ENCODE peak calls at places on chromosome 20, in seven cellular contexts. One of them, this sample, is unnamed.
A peak's percentile ranks its signal among the peaks of the same experiment; 100 is the strongest.

GRCh38 chr20:34680586-34680985 is 3.7 kb upstream of the PIGU start:
- DNase-seq in left ventricle myocardium superior: no peak
- DNase-seq in NCI-H460: no peak
- DNase-seq in osteocyte: no peak
- DNase-seq in activated T-cell treated with anti-CD3 and anti-CD28 coated beads, Interleukin-2, amount 50 U/mL, for 72 hours: no peak
- DNase-seq in substantia nigra: no peak
- DNase-seq in T-helper 1 cell: no peak
- DNase-seq in this sample: no peak

GRCh38 chr20:47358672-47359532 is 2.4 kb upstream of the ZMYND8 start:
- DNase-seq in left ventricle myocardium superior: peak; percentile 65
- DNase-seq in NCI-H460: peak; percentile 85
- DNase-seq in osteocyte: no peak
- DNase-seq in activated T-cell treated with anti-CD3 and anti-CD28 coated beads, Interleukin-2, amount 50 U/mL, for 72 hours: no peak
- DNase-seq in substantia nigra: peak; percentile 41
- DNase-seq in T-helper 1 cell: no peak
- DNase-seq in this sample: peak; percentile 66

GRCh38 chr20:49353348-49353747 is 75.5 kb upstream of the ZNFX1 start:
- DNase-seq in left ventricle myocardium superior: no peak
- DNase-seq in NCI-H460: no peak
- DNase-seq in osteocyte: no peak
- DNase-seq in activated T-cell treated with anti-CD3 and anti-CD28 coated beads, Interleukin-2, amount 50 U/mL, for 72 hours: no peak
- DNase-seq in substantia nigra: no peak
- DNase-seq in T-helper 1 cell: no peak
- DNase-seq in this sample: no peak

GRCh38 chr20:51542033-51542893 is at the start of gene NFATC2:
- DNase-seq in left ventricle myocardium superior: peak; percentile 74
- DNase-seq in NCI-H460: no peak
- DNase-seq in osteocyte: no peak
- DNase-seq in activated T-cell treated with anti-CD3 and anti-CD28 coated beads, Interleukin-2, amount 50 U/mL, for 72 hours: peak; percentile 78
- DNase-seq in substantia nigra: no peak
- DNase-seq in T-helper 1 cell: peak; percentile 41
- DNase-seq in this sample: no peak

GRCh38 chr20:2109425-2110210 is 8.0 kb downstream of the STK35 start:
- DNase-seq in left ventricle myocardium superior: peak; percentile 83
- DNase-seq in NCI-H460: no peak
- DNase-seq in osteocyte: no peak
- DNase-seq in activated T-cell treated with anti-CD3 and anti-CD28 coated beads, Interleukin-2, amount 50 U/mL, for 72 hours: no peak
- DNase-seq in substantia nigra: no peak
- DNase-seq in T-helper 1 cell: no peak
- DNase-seq in this sample: no peak

GRCh38 chr20:47274449-47275108 is 81.9 kb downstream of the ZMYND8 start:
- DNase-seq in left ventricle myocardium superior: no peak
- DNase-seq in NCI-H460: peak; percentile 44
- DNase-seq in osteocyte: no peak
- DNase-seq in activated T-cell treated with anti-CD3 and anti-CD28 coated beads, Interleukin-2, amount 50 U/mL, for 72 hours: peak; percentile 47
- DNase-seq in substantia nigra: no peak
- DNase-seq in T-helper 1 cell: no peak
- DNase-seq in this sample: peak; percentile 97

GRCh38 chr20:25867776-25868649 is 171.4 kb upstream of the ZNF337 start:
- DNase-seq in left ventricle myocardium superior: peak; percentile 90
- DNase-seq in NCI-H460: peak; percentile 37
- DNase-seq in osteocyte: peak; percentile 88
- DNase-seq in activated T-cell treated with anti-CD3 and anti-CD28 coated beads, Interleukin-2, amount 50 U/mL, for 72 hours: peak; percentile 75
- DNase-seq in substantia nigra: peak; percentile 50
- DNase-seq in T-helper 1 cell: peak; percentile 48
- DNase-seq in this sample: peak; percentile 9

GRCh38 chr20:33009214-33010132 is 2.0 kb downstream of the BPIFB2 start:
- DNase-seq in left ventricle myocardium superior: no peak
- DNase-seq in NCI-H460: no peak
- DNase-seq in osteocyte: no peak
- DNase-seq in activated T-cell treated with anti-CD3 and anti-CD28 coated beads, Interleukin-2, amount 50 U/mL, for 72 hours: no peak
- DNase-seq in substantia nigra: no peak
- DNase-seq in T-helper 1 cell: no peak
- DNase-seq in this sample: peak; percentile 70

GRCh38 chr20:47561175-47561574 is 59.5 kb downstream of the NCOA3 start:
- DNase-seq in left ventricle myocardium superior: no peak
- DNase-seq in NCI-H460: no peak
- DNase-seq in osteocyte: no peak
- DNase-seq in activated T-cell treated with anti-CD3 and anti-CD28 coated beads, Interleukin-2, amount 50 U/mL, for 72 hours: no peak
- DNase-seq in substantia nigra: no peak
- DNase-seq in T-helper 1 cell: no peak
- DNase-seq in this sample: no peak

GRCh38 chr20:16661738-16662137 is 68.1 kb upstream of the SNRPB2 start:
- DNase-seq in left ventricle myocardium superior: no peak
- DNase-seq in NCI-H460: no peak
- DNase-seq in osteocyte: no peak
- DNase-seq in activated T-cell treated with anti-CD3 and anti-CD28 coated beads, Interleukin-2, amount 50 U/mL, for 72 hours: no peak
- DNase-seq in substantia nigra: peak; percentile 0
- DNase-seq in T-helper 1 cell: no peak
- DNase-seq in this sample: peak; percentile 50